ENCODE peak calls at places on chromosome 20, in seven cellular contexts. One of them, this sample, is unnamed.

GRCh38 chr20:45016089-45016641 is 49.9 kb downstream of the STK4 start:
- DNase-seq in GM20000: no peak
- DNase-seq in EL: peak
- DNase-seq in lower lobe of right lung: no peak
- DNase-seq in HCT116: no peak
- DNase-seq in choroid plexus epithelial cell: peak
- DNase-seq in heart left ventricle: no peak
- DNase-seq in this sample: no peak

GRCh38 chr20:13788167-13788834 is 3.5 kb downstream of the NDUFAF5 start:
- DNase-seq in choroid plexus epithelial cell: peak
- DNase-seq in GM20000: peak
- DNase-seq in heart left ventricle: no peak
- DNase-seq in lower lobe of right lung: no peak
- DNase-seq in HCT116: peak
- DNase-seq in EL: peak
- DNase-seq in this sample: peak

GRCh38 chr20:48695255-48695654 is 132.5 kb downstream of the PREX1 start:
- DNase-seq in heart left ventricle: no peak
- DNase-seq in EL: peak
- DNase-seq in choroid plexus epithelial cell: no peak
- DNase-seq in lower lobe of right lung: no peak
- DNase-seq in HCT116: no peak
- DNase-seq in GM20000: no peak
- DNase-seq in this sample: no peak

GRCh38 chr20:38790210-38791053 is 15.1 kb upstream of the PPP1R16B start:
- DNase-seq in choroid plexus epithelial cell: peak
- DNase-seq in EL: peak
- DNase-seq in HCT116: peak
- DNase-seq in lower lobe of right lung: no peak
- DNase-seq in heart left ventricle: no peak
- DNase-seq in GM20000: peak
- DNase-seq in this sample: peak

GRCh38 chr20:50727792-50728485 is 3.4 kb upstream of the PARD6B start:
- DNase-seq in heart left ventricle: no peak
- DNase-seq in lower lobe of right lung: no peak
- DNase-seq in choroid plexus epithelial cell: no peak
- DNase-seq in GM20000: no peak
- DNase-seq in HCT116: no peak
- DNase-seq in EL: no peak
- DNase-seq in this sample: no peak

GRCh38 chr20:56554869-56555268 is 21.8 kb downstream of the FAM209B start:
- DNase-seq in GM20000: peak
- DNase-seq in heart left ventricle: peak
- DNase-seq in lower lobe of right lung: no peak
- DNase-seq in EL: peak
- DNase-seq in choroid plexus epithelial cell: peak
- DNase-seq in HCT116: peak
- DNase-seq in this sample: peak

GRCh38 chr20:13453367-13453766 is 185.4 kb downstream of the TASP1 start:
- DNase-seq in choroid plexus epithelial cell: no peak
- DNase-seq in HCT116: no peak
- DNase-seq in EL: no peak
- DNase-seq in lower lobe of right lung: no peak
- DNase-seq in heart left ventricle: no peak
- DNase-seq in GM20000: no peak
- DNase-seq in this sample: no peak

GRCh38 chr20:49450281-49450707 is 32.2 kb downstream of the KCNB1 start:
- DNase-seq in HCT116: no peak
- DNase-seq in lower lobe of right lung: no peak
- DNase-seq in heart left ventricle: no peak
- DNase-seq in choroid plexus epithelial cell: no peak
- DNase-seq in EL: no peak
- DNase-seq in GM20000: no peak
- DNase-seq in this sample: no peak